ENCODE peak calls at places on chromosomes 11 and 22, in seven cellular contexts. V, M, Q, O, R, D and H are unnamed samples.

GRCh38 chr11:83241291-83241946 is 44.7 kb downstream of the CCDC90B start:
- DNase-seq in V (peak), M (peak), Q (peak), O (peak), R (no peak), D (peak), H (peak)

GRCh38 chr11:92854952-92855351 is 114.5 kb upstream of the MTNR1B start:
- DNase-seq in V (no peak), M (no peak), Q (no peak), O (no peak), R (no peak), D (no peak), H (no peak)

GRCh38 chr22:23282986-23283385 is 102.7 kb downstream of the BCR start:
- DNase-seq in V (no peak), M (no peak), Q (no peak), O (no peak), R (no peak), D (no peak), H (no peak)

GRCh38 chr11:114279778-114280532 is 16.2 kb upstream of the NNMT start:
- DNase-seq in V (no peak), M (no peak), Q (no peak), O (peak), R (no peak), D (peak), H (no peak)

GRCh38 chr11:63277345-63277943 is 34.0 kb upstream of the SLC22A25 start:
- DNase-seq in V (no peak), M (no peak), Q (no peak), O (no peak), R (no peak), D (no peak), H (peak)

GRCh38 chr11:123033895-123034294 is 28.0 kb downstream of the HSPA8 start:
- DNase-seq in V (no peak), M (no peak), Q (no peak), O (peak), R (no peak), D (no peak), H (no peak)

GRCh38 chr11:62842171-62842717 is 2.9 kb upstream of the WDR74 start:
- DNase-seq in V (peak), M (no peak), Q (peak), O (no peak), R (peak), D (no peak), H (peak)

GRCh38 chr11:93686812-93687211 is 25.3 kb downstream of the CEP295 start:
- DNase-seq in V (no peak), M (no peak), Q (no peak), O (peak), R (no peak), D (no peak), H (no peak)

GRCh38 chr11:1826552-1827094 is 8.2 kb upstream of the SYT8 start:
- DNase-seq in V (no peak), M (no peak), Q (peak), O (peak), R (no peak), D (peak), H (no peak)

GRCh38 chr11:64132388-64132771 is 33.5 kb downstream of the MACROD1 start:
- DNase-seq in V (no peak), M (no peak), Q (no peak), O (no peak), R (no peak), D (no peak), H (no peak)

GRCh38 chr11:11076276-11076675 is 218.4 kb upstream of the ZBED5 start:
- DNase-seq in V (no peak), M (no peak), Q (no peak), O (no peak), R (no peak), D (no peak), H (no peak)

GRCh38 chr22:23098718-23099524 is 28.6 kb downstream of the GNAZ start:
- DNase-seq in V (peak), M (no peak), Q (peak), O (no peak), R (no peak), D (no peak), H (no peak)

GRCh38 chr22:49922484-49922883 is 4.0 kb downstream of the CRELD2 start:
- DNase-seq in V (no peak), M (no peak), Q (no peak), O (no peak), R (no peak), D (no peak), H (no peak)

GRCh38 chr22:49924113-49924833 is 5.8 kb downstream of the CRELD2 start:
- DNase-seq in V (no peak), M (no peak), Q (no peak), O (no peak), R (no peak), D (no peak), H (no peak)

GRCh38 chr22:49921508-49922278 is 3.3 kb downstream of the CRELD2 start:
- DNase-seq in V (no peak), M (no peak), Q (no peak), O (no peak), R (no peak), D (no peak), H (no peak)

GRCh38 chr22:49922926-49923325 is 4.5 kb downstream of the CRELD2 start:
- DNase-seq in V (no peak), M (no peak), Q (no peak), O (no peak), R (no peak), D (no peak), H (no peak)

DNA sequence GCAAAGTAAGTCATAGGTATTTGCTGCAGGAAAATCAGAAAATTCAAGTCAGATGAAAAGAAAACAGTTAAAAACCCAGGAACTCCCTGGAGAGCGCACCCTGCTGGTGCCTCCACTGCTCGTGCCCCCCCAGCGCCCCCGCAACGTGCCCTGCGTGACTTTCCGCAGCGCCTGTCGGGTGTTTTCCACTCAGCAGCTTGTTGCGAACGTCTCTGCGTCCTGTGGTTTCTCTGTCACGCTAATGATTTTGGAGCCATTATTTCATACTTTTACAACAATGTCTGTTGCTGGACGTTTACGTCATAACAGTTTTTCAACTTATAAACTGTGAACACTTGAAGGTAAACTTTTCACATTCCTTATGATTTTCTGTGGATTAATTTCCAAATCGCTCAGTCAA is 5.0 kb downstream of the CRELD2 start:
- DNase-seq in V (no peak), M (no peak), Q (no peak), O (no peak), R (peak), D (no peak), H (no peak)
- TF ChIP-seq CTCF in V (no peak), M (no peak), Q (no peak), O (no peak), R (peak), D (peak), H (no peak)

GRCh38 chr22:35728639-35729308 is 11.1 kb downstream of the APOL5 start:
- DNase-seq in V (no peak), M (no peak), Q (peak), O (no peak), R (no peak), D (no peak), H (no peak)
- TF ChIP-seq CTCF in V (no peak), M (no peak), Q (no peak), O (no peak), R (no peak), D (no peak), H (no peak)

DNA sequence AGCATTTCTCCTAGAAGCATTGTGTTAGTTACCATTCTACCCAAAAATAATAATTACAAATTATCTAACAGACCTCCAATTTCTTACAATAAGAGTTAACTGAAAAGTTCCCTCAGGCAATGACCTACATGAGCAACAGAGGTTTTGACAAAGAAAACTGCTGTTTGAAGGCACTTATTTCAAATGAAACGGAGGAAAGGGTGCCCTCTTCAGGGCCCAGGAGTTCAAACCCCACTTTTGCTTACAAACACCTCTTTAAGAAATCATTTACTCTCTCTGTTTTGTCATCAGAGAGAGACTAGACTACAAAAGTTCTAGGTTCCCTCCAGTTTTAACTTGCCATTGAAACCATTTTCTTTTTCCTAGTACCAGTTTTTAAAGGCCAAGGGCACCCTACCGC is 56.7 kb downstream of the AMBRA1 start:
- DNase-seq in V (no peak), M (no peak), Q (no peak), O (no peak), R (no peak), D (no peak), H (no peak)
- TF ChIP-seq CTCF in V (no peak), M (no peak), Q (no peak), O (peak), R (no peak), D (no peak), H (no peak)

DNA sequence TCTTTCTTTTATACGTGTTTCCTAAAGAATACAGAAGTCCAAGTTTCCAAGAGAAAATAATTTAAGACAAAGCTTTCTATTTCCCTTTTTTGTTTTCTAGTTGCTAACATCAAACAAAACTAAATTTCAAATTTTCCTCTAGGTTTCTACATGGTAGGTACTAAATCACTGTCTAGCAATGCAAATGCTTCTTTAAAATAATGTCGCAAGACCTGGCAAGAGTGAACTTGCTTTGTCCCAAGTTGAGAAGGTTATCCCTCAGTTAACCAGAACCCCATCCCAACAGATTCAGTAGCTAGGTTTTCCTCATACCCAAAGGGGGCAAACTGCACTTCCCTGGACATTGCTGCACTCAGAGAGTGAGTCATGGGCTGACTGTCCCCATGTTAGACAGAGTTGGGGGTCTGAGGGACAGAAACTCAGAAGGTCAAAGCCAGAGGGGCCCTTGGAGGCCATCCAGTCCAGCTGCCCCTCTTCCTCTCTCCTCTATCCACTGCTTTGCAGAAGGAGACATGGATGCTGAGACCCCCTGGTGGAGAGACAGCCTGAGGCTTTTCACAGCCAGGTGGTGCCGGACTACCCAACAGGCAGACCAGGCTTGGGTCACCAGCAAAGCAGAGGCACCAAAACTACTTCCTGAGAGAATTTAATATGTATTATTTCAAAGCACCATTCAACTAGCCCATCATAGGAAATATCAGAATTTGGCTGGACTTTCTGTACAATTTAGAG is 23.1 kb downstream of the OR2AT4 start:
- DNase-seq in V (no peak), M (no peak), Q (no peak), O (no peak), R (no peak), D (no peak), H (no peak)
- TF ChIP-seq CTCF in V (no peak), M (no peak), Q (no peak), O (peak), R (no peak), D (no peak), H (peak)

DNA sequence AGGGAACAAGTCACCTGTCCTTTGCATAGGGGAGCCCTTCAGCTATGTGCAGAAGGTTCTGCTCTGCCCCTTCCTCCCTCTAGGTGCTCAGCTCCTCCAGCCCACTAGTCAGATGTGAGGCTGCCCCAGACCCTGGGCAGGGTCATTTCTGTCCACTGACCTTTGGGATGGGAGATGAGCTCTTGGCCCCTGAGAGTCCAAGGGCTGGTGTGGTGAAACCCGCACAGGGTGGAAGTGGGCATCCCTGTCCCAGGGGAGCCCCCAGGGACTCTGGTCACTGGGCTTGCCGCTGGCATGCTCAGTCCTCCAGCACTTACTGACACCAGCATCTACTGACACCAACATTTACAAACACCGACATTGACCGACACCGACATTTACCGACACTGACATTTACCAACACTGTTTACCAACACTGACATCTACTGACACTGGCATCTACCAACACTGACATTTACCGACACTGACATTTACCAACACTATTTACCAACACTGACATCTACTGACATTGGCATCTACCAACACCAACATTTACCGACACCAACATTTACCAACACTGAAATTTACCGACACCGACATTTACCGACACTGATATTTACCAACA is 71.9 kb upstream of the PPP6R3 start:
- DNase-seq in V (no peak), M (no peak), Q (no peak), O (no peak), R (no peak), D (no peak), H (no peak)
- TF ChIP-seq CTCF in V (no peak), M (no peak), Q (no peak), O (no peak), R (no peak), D (no peak), H (no peak)

GRCh38 chr11:127074151-127074761 is 73.7 kb upstream of the KIRREL3 start:
- DNase-seq in V (no peak), M (no peak), Q (peak), O (peak), R (peak), D (peak), H (peak)
- TF ChIP-seq CTCF in V (no peak), M (peak), Q (no peak), O (no peak), R (peak), D (no peak), H (peak)

GRCh38 chr22:17171016-17171312 is 11.9 kb upstream of the HDHD5 start:
- DNase-seq in V (no peak), M (no peak), Q (no peak), O (no peak), R (no peak), D (no peak), H (no peak)
- TF ChIP-seq CTCF in V (no peak), M (no peak), Q (no peak), O (peak), R (no peak), D (no peak), H (no peak)

DNA sequence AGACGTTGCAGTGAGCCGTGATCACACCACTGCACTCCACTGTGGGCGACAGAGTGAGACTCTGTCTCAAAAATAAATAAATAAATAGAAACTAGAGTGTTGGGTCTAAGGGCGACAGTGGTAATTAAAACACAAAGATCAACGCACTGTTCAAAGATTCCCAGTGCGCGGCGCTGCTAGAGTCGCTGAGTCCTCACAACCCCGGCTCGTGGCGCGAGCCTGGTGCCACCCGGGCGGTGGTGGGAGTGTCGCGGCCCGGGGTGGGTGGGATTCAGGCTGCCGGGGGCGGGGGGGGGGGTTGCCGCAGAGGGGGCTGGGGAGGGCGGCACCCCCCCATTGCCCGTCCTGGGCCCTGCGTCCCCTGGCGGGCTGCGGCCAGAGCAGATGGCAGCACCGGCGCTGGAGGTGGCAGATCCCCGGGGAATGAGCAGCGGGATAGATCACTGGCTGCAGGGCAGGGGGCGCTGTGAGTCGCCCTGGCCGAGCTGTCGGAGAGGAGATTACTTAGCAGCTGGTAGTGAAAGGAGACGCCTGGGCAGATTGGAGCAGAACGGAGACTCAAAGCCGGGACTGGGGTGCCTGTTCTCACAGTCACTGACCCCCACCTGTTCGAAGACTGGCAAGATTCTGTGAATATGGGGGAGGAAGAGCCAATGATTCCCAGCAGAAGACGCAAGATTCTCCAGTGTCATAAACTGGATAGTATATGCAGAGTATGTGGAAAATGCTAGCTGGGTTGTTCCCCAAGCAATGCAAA is 30.2 kb upstream of the APOBEC3A start:
- DNase-seq in V (peak), M (peak), Q (peak), O (peak), R (peak), D (no peak), H (peak)
- TF ChIP-seq CTCF in V (no peak), M (peak), Q (peak), O (peak), R (peak), D (no peak), H (peak)

GRCh38 chr22:20526305-20526627 is 18.9 kb downstream of the MED15 start:
- DNase-seq in V (no peak), M (no peak), Q (no peak), O (no peak), R (no peak), D (no peak), H (no peak)

GRCh38 chr22:20525048-20525447 is 17.6 kb downstream of the MED15 start:
- DNase-seq in V (no peak), M (no peak), Q (no peak), O (no peak), R (no peak), D (no peak), H (no peak)

GRCh38 chr22:20528405-20528978 is 21.1 kb downstream of the MED15 start:
- DNase-seq in V (no peak), M (no peak), Q (no peak), O (no peak), R (no peak), D (no peak), H (no peak)

GRCh38 chr22:20524004-20524481 is 16.6 kb downstream of the MED15 start:
- DNase-seq in V (no peak), M (no peak), Q (no peak), O (no peak), R (peak), D (no peak), H (no peak)

DNA sequence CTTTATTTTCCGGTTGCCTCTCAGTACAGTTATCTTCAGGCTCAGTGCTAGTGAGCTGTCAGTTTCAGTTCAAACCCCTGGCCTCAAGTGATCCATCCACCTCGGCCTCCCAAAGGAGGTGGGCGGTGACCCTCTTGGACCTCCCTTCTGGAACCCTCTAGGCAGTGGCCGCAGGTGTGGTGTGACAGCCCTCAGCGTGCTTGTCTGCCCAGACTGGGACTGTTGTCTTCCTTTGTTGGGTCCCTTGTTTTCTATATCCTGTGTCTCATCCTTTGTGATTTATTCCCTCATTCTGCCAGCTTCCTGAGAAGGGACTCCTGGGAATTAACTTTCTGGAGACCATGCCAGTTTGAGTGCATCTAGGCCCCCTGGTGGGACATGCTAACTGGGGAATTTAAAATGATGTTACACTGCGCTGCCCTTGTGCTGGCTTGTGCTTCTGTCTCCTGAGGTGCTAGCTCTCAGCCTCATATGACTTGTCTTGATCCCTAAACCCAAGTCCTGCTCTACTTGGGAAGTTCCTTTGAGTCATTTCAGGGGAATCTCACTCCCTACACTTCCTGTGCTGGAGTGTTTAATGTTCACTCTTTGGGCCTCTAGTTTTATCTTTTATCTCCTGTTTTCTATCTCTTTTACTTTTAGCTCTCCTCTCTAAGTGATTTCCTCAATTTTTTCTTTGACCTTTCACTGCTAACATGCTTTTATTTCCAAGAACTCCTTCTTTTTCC is 19.4 kb downstream of the MED15 start:
- DNase-seq in V (no peak), M (no peak), Q (no peak), O (peak), R (no peak), D (no peak), H (no peak)
- TF ChIP-seq CTCF in V (no peak), M (no peak), Q (no peak), O (peak), R (no peak), D (no peak), H (no peak)

DNA sequence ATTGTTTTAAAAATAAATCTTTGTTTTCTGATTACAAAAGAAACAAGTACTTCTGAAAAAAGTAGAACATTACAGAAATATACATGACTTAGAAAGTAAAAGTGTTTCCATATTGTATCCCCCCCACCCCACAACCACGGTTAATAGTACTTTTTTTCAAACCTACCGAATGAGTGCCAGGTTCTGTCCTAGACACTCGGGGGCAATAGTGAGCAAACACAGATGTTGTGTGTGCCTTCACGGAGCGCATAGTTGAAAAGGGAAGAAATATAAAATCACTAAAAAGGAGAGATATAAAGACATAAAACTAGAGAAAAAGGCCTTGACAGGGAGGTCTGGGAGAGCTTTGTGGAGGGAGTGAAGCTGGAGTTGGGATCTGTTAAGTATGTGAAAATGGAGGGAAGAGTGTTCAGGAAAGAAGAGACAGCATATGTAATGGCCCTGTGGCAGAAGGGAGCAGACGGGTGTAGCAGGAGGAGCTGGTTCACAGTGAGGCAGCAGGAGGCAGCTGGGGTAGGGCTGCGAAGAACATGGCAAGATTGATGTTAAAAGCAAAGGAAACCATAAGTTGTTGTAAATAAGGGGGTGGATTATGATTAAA is 42.1 kb upstream of the ALX4 start:
- DNase-seq in V (no peak), M (no peak), Q (no peak), O (peak), R (no peak), D (no peak), H (no peak)
- TF ChIP-seq CTCF in V (no peak), M (peak), Q (no peak), O (peak), R (no peak), D (no peak), H (no peak)